ENCODE peak calls at places on chromosomes 11 and 22, in seven cellular contexts. One of them, this sample, is unnamed.

GRCh38 chr11:123299721-123300120 is 104.7 kb upstream of the CLMP start:
- DNase-seq in AG04450: no peak
- DNase-seq in left ventricle myocardium inferior: peak
- DNase-seq in colonic mucosa: no peak
- DNase-seq in SK-N-SH: no peak
- DNase-seq in lung: no peak
- DNase-seq in ovary: no peak
- DNase-seq in this sample: no peak

GRCh38 chr11:11027271-11027670 is 169.4 kb upstream of the ZBED5 start:
- DNase-seq in AG04450: no peak
- DNase-seq in left ventricle myocardium inferior: no peak
- DNase-seq in colonic mucosa: no peak
- DNase-seq in SK-N-SH: no peak
- DNase-seq in lung: peak
- DNase-seq in ovary: no peak
- DNase-seq in this sample: no peak

GRCh38 chr11:101446238-101446637 is 137.6 kb downstream of the TRPC6 start:
- DNase-seq in AG04450: no peak
- DNase-seq in left ventricle myocardium inferior: no peak
- DNase-seq in colonic mucosa: no peak
- DNase-seq in SK-N-SH: no peak
- DNase-seq in lung: no peak
- DNase-seq in ovary: no peak
- DNase-seq in this sample: no peak

GRCh38 chr11:8318536-8318935 is 54.9 kb upstream of the LMO1 start:
- DNase-seq in AG04450: no peak
- DNase-seq in left ventricle myocardium inferior: no peak
- DNase-seq in colonic mucosa: no peak
- DNase-seq in SK-N-SH: no peak
- DNase-seq in lung: no peak
- DNase-seq in ovary: no peak
- DNase-seq in this sample: no peak

GRCh38 chr22:41563051-41563711 is 2.4 kb downstream of the CSDC2 start:
- DNase-seq in AG04450: no peak
- DNase-seq in left ventricle myocardium inferior: no peak
- DNase-seq in colonic mucosa: no peak
- DNase-seq in SK-N-SH: no peak
- DNase-seq in lung: no peak
- DNase-seq in ovary: peak
- DNase-seq in this sample: peak

GRCh38 chr22:42863349-42863911 is 6.4 kb upstream of the ARFGAP3 start:
- DNase-seq in AG04450: peak
- DNase-seq in left ventricle myocardium inferior: no peak
- DNase-seq in colonic mucosa: no peak
- DNase-seq in SK-N-SH: no peak
- DNase-seq in lung: no peak
- DNase-seq in ovary: no peak
- DNase-seq in this sample: no peak

GRCh38 chr11:62179995-62180394 is 10.0 kb upstream of the SCGB1D1 start:
- DNase-seq in AG04450: no peak
- DNase-seq in left ventricle myocardium inferior: no peak
- DNase-seq in colonic mucosa: no peak
- DNase-seq in SK-N-SH: no peak
- DNase-seq in lung: no peak
- DNase-seq in ovary: no peak
- DNase-seq in this sample: no peak

GRCh38 chr11:102705626-102706025 is at the start of gene MMP27:
- DNase-seq in AG04450: no peak
- DNase-seq in left ventricle myocardium inferior: no peak
- DNase-seq in colonic mucosa: no peak
- DNase-seq in SK-N-SH: no peak
- DNase-seq in lung: no peak
- DNase-seq in ovary: no peak
- DNase-seq in this sample: no peak

GRCh38 chr22:36453855-36454378 is 27.5 kb downstream of the TXN2 start:
- DNase-seq in AG04450: no peak
- DNase-seq in left ventricle myocardium inferior: no peak
- DNase-seq in colonic mucosa: no peak
- DNase-seq in SK-N-SH: no peak
- DNase-seq in lung: no peak
- DNase-seq in ovary: no peak
- DNase-seq in this sample: no peak

GRCh38 chr22:36455571-36456458 is 25.6 kb downstream of the TXN2 start:
- DNase-seq in AG04450: no peak
- DNase-seq in left ventricle myocardium inferior: no peak
- DNase-seq in colonic mucosa: peak
- DNase-seq in SK-N-SH: no peak
- DNase-seq in lung: no peak
- DNase-seq in ovary: no peak
- DNase-seq in this sample: no peak

GRCh38 chr22:36453266-36453607 is 28.2 kb downstream of the TXN2 start:
- DNase-seq in AG04450: no peak
- DNase-seq in left ventricle myocardium inferior: no peak
- DNase-seq in colonic mucosa: peak
- DNase-seq in SK-N-SH: no peak
- DNase-seq in lung: no peak
- DNase-seq in ovary: no peak
- DNase-seq in this sample: no peak

GRCh38 chr22:36456459-36456835 is 25.0 kb downstream of the TXN2 start:
- DNase-seq in AG04450: no peak
- DNase-seq in left ventricle myocardium inferior: no peak
- DNase-seq in colonic mucosa: no peak
- DNase-seq in SK-N-SH: no peak
- DNase-seq in lung: no peak
- DNase-seq in ovary: no peak
- DNase-seq in this sample: no peak

DNA sequence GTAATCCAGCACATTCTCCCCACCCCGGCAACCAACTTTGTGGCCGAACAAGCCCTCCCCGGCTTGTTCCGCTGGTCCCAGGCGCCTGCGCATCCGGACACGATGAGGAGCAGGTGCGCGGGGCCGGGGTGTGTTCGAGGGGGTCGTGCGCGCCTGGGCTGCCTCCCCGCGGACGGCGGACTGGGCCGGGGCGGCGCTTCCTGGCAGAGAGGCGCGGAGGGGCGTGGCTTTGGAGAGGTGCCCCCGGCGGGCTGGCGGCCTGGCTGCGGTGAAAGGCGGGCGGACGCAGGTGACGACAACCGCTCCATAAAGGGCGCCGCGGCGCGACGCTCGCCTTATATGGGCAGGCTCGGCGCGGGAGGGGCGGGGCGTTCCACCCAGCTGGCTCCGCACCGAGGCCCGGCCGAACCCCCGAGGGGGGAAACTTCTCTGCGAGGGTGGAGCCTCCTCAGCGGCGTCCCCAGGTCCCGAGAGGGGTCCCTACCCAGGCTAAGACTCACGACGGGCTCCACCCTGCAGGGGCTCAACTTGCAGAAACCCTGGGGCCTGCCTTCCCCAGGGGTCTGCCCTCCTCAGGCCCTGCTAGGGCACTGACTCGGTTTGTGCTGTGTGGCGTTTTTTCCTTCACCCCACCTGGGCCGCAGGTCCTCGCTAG is 26.4 kb downstream of the TXN2 start:
- DNase-seq in AG04450: peak
- DNase-seq in left ventricle myocardium inferior: peak
- DNase-seq in colonic mucosa: peak
- DNase-seq in SK-N-SH: peak
- DNase-seq in lung: peak
- DNase-seq in ovary: peak
- DNase-seq in this sample: peak
- TF ChIP-seq CTCF in AG04450: peak
- TF ChIP-seq CTCF in left ventricle myocardium inferior: peak
- TF ChIP-seq CTCF in colonic mucosa: no peak
- TF ChIP-seq CTCF in SK-N-SH: no peak
- TF ChIP-seq CTCF in lung: no peak
- TF ChIP-seq CTCF in ovary: no peak
- TF ChIP-seq CTCF in this sample: no peak

GRCh38 chr11:117145393-117145761 is 1.3 kb downstream of the PAFAH1B2 start:
- DNase-seq in AG04450: no peak
- DNase-seq in left ventricle myocardium inferior: no peak
- DNase-seq in colonic mucosa: peak
- DNase-seq in SK-N-SH: peak
- DNase-seq in lung: no peak
- DNase-seq in ovary: no peak
- DNase-seq in this sample: no peak

GRCh38 chr11:117144477-117145392 is 648 bp downstream of the PAFAH1B2 start:
- DNase-seq in AG04450: peak
- DNase-seq in left ventricle myocardium inferior: peak
- DNase-seq in colonic mucosa: peak
- DNase-seq in SK-N-SH: peak
- DNase-seq in lung: peak
- DNase-seq in ovary: peak
- DNase-seq in this sample: peak

GRCh38 chr11:117143390-117143789 is 697 bp upstream of the PAFAH1B2 start:
- DNase-seq in AG04450: no peak
- DNase-seq in left ventricle myocardium inferior: peak
- DNase-seq in colonic mucosa: peak
- DNase-seq in SK-N-SH: peak
- DNase-seq in lung: peak
- DNase-seq in ovary: peak
- DNase-seq in this sample: no peak

GRCh38 chr11:117143871-117144476 is at the start of gene PAFAH1B2:
- DNase-seq in AG04450: peak
- DNase-seq in left ventricle myocardium inferior: peak
- DNase-seq in colonic mucosa: peak
- DNase-seq in SK-N-SH: peak
- DNase-seq in lung: peak
- DNase-seq in ovary: peak
- DNase-seq in this sample: peak

DNA sequence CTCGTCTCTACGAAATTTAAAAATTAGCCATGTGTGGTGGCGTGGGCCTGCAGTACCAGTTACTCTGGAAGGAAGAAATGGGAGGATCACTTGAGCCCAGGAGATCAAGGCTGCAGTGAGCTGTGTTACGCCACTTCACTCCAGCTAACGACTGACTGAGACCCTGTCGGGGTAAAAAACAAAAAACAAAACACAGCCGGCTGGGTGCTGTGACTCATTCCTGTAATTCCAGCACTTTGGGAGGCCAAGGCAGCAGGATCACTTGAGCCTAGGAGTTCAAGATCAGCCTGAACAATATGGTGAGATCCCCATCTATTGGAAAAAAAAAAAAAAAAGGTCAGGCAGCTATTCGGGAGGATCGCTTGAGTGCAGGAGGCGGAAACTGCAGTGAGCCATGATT is 2.4 kb downstream of the PAFAH1B2 start:
- DNase-seq in AG04450: no peak
- DNase-seq in left ventricle myocardium inferior: no peak
- DNase-seq in colonic mucosa: no peak
- DNase-seq in SK-N-SH: no peak
- DNase-seq in lung: no peak
- DNase-seq in ovary: no peak
- DNase-seq in this sample: no peak
- H3K4me3 ChIP-seq in AG04450: no peak
- H3K4me3 ChIP-seq in left ventricle myocardium inferior: peak
- H3K4me3 ChIP-seq in colonic mucosa: no peak
- H3K4me3 ChIP-seq in SK-N-SH: no peak
- H3K4me3 ChIP-seq in lung: no peak
- H3K4me3 ChIP-seq in ovary: no peak
- H3K4me3 ChIP-seq in this sample: no peak

GRCh38 chr11:132804258-132804657 is 728.0 kb downstream of the OPCML start:
- DNase-seq in AG04450: no peak
- DNase-seq in left ventricle myocardium inferior: no peak
- DNase-seq in colonic mucosa: no peak
- DNase-seq in SK-N-SH: no peak
- DNase-seq in lung: no peak
- DNase-seq in ovary: no peak
- DNase-seq in this sample: no peak
- TF ChIP-seq CTCF in AG04450: no peak
- TF ChIP-seq CTCF in left ventricle myocardium inferior: no peak
- TF ChIP-seq CTCF in colonic mucosa: no peak
- TF ChIP-seq CTCF in SK-N-SH: no peak
- TF ChIP-seq CTCF in lung: no peak
- TF ChIP-seq CTCF in ovary: no peak
- TF ChIP-seq CTCF in this sample: no peak

GRCh38 chr11:46363031-46363407 is 15.8 kb downstream of the DGKZ start:
- DNase-seq in AG04450: no peak
- DNase-seq in left ventricle myocardium inferior: peak
- DNase-seq in colonic mucosa: no peak
- DNase-seq in SK-N-SH: peak
- DNase-seq in lung: peak
- DNase-seq in ovary: no peak
- DNase-seq in this sample: no peak

GRCh38 chr11:46361283-46362145 is 14.3 kb downstream of the DGKZ start:
- DNase-seq in AG04450: no peak
- DNase-seq in left ventricle myocardium inferior: peak
- DNase-seq in colonic mucosa: no peak
- DNase-seq in SK-N-SH: peak
- DNase-seq in lung: peak
- DNase-seq in ovary: no peak
- DNase-seq in this sample: no peak

GRCh38 chr11:46363455-46363920 is 16.2 kb downstream of the DGKZ start:
- DNase-seq in AG04450: no peak
- DNase-seq in left ventricle myocardium inferior: peak
- DNase-seq in colonic mucosa: no peak
- DNase-seq in SK-N-SH: peak
- DNase-seq in lung: no peak
- DNase-seq in ovary: no peak
- DNase-seq in this sample: no peak

GRCh38 chr11:46360878-46361277 is 13.6 kb downstream of the DGKZ start:
- DNase-seq in AG04450: no peak
- DNase-seq in left ventricle myocardium inferior: no peak
- DNase-seq in colonic mucosa: no peak
- DNase-seq in SK-N-SH: no peak
- DNase-seq in lung: no peak
- DNase-seq in ovary: no peak
- DNase-seq in this sample: no peak

GRCh38 chr11:46362146-46363030 is 15.1 kb downstream of the DGKZ start:
- DNase-seq in AG04450: no peak
- DNase-seq in left ventricle myocardium inferior: peak
- DNase-seq in colonic mucosa: no peak
- DNase-seq in SK-N-SH: no peak
- DNase-seq in lung: no peak
- DNase-seq in ovary: no peak
- DNase-seq in this sample: no peak
- H3K4me3 ChIP-seq in AG04450: no peak
- H3K4me3 ChIP-seq in left ventricle myocardium inferior: peak
- H3K4me3 ChIP-seq in colonic mucosa: peak
- H3K4me3 ChIP-seq in SK-N-SH: no peak
- H3K4me3 ChIP-seq in lung: no peak
- H3K4me3 ChIP-seq in ovary: no peak
- H3K4me3 ChIP-seq in this sample: no peak

GRCh38 chr11:132028380-132029240 is 658.2 kb downstream of the NTM start:
- DNase-seq in AG04450: no peak
- DNase-seq in left ventricle myocardium inferior: peak
- DNase-seq in colonic mucosa: peak
- DNase-seq in SK-N-SH: peak
- DNase-seq in lung: no peak
- DNase-seq in ovary: no peak
- DNase-seq in this sample: no peak
- TF ChIP-seq CTCF in AG04450: peak
- TF ChIP-seq CTCF in left ventricle myocardium inferior: peak
- TF ChIP-seq CTCF in colonic mucosa: no peak
- TF ChIP-seq CTCF in SK-N-SH: peak
- TF ChIP-seq CTCF in lung: peak
- TF ChIP-seq CTCF in ovary: no peak
- TF ChIP-seq CTCF in this sample: peak

This sample was measured in retinal pigment epithelial cell.